ENCODE peak calls at places on chromosomes 13 and 19, in six cellular contexts. One of them, this sample, is unnamed.

GRCh38 chr19:310141-310651 is 19.0 kb upstream of the PLPP2 start:
- DNase-seq in fibroblast of lung: no peak
- DNase-seq in GM06990: no peak
- DNase-seq in AG09319: no peak
- DNase-seq in uterus: no peak
- DNase-seq in thoracic aorta: no peak
- DNase-seq in this sample: no peak

GRCh38 chr19:5547881-5548280 is 19.9 kb downstream of the TINCR start:
- DNase-seq in uterus: no peak
- DNase-seq in AG09319: no peak
- DNase-seq in thoracic aorta: no peak
- DNase-seq in GM06990: no peak
- DNase-seq in fibroblast of lung: no peak
- DNase-seq in this sample: no peak

GRCh38 chr13:31009166-31009565 is 76.7 kb downstream of the TEX26 start:
- DNase-seq in uterus: no peak
- DNase-seq in thoracic aorta: no peak
- DNase-seq in AG09319: no peak
- DNase-seq in GM06990: no peak
- DNase-seq in fibroblast of lung: peak
- DNase-seq in this sample: no peak

GRCh38 chr13:111503905-111504695 is 183.7 kb downstream of the TEX29 start:
- DNase-seq in thoracic aorta: no peak
- DNase-seq in AG09319: no peak
- DNase-seq in fibroblast of lung: no peak
- DNase-seq in GM06990: no peak
- DNase-seq in uterus: no peak
- DNase-seq in this sample: no peak

GRCh38 chr19:16626796-16627193 is 1.2 kb downstream of the MED26 start:
- DNase-seq in fibroblast of lung: peak
- DNase-seq in uterus: no peak
- DNase-seq in GM06990: no peak
- DNase-seq in thoracic aorta: no peak
- DNase-seq in AG09319: no peak
- DNase-seq in this sample: no peak

GRCh38 chr19:28539759-28540158 is 673.2 kb downstream of the UQCRFS1 start:
- DNase-seq in GM06990: no peak
- DNase-seq in uterus: no peak
- DNase-seq in thoracic aorta: no peak
- DNase-seq in fibroblast of lung: no peak
- DNase-seq in AG09319: no peak
- DNase-seq in this sample: no peak

GRCh38 chr13:85724554-85725432 is 74.4 kb downstream of the SLITRK6 start:
- DNase-seq in AG09319: no peak
- DNase-seq in uterus: no peak
- DNase-seq in fibroblast of lung: no peak
- DNase-seq in GM06990: no peak
- DNase-seq in thoracic aorta: no peak
- DNase-seq in this sample: no peak

GRCh38 chr19:5184930-5185329 is 155.7 kb downstream of the PTPRS start:
- DNase-seq in AG09319: no peak
- DNase-seq in GM06990: no peak
- DNase-seq in uterus: no peak
- DNase-seq in fibroblast of lung: no peak
- DNase-seq in thoracic aorta: no peak
- DNase-seq in this sample: no peak

GRCh38 chr19:56601375-56601774 is 6.3 kb downstream of the ZNF71 start:
- DNase-seq in AG09319: no peak
- DNase-seq in GM06990: no peak
- DNase-seq in thoracic aorta: no peak
- DNase-seq in uterus: no peak
- DNase-seq in fibroblast of lung: peak
- DNase-seq in this sample: no peak

GRCh38 chr19:28838909-28839308 is 374.0 kb downstream of the UQCRFS1 start:
- DNase-seq in uterus: no peak
- DNase-seq in AG09319: no peak
- DNase-seq in fibroblast of lung: no peak
- DNase-seq in GM06990: no peak
- DNase-seq in thoracic aorta: no peak
- DNase-seq in this sample: no peak

GRCh38 chr13:73365681-73366080 is 306.9 kb downstream of the KLF5 start:
- DNase-seq in AG09319: no peak
- DNase-seq in GM06990: no peak
- DNase-seq in uterus: no peak
- DNase-seq in fibroblast of lung: no peak
- DNase-seq in thoracic aorta: no peak
- DNase-seq in this sample: no peak

GRCh38 chr19:35869327-35870123 is 1.2 kb downstream of the APLP1 start:
- DNase-seq in GM06990: peak
- DNase-seq in thoracic aorta: no peak
- DNase-seq in uterus: peak
- DNase-seq in fibroblast of lung: peak
- DNase-seq in AG09319: no peak
- DNase-seq in this sample: peak

GRCh38 chr19:4327252-4327876 is 11.3 kb downstream of the STAP2 start:
- DNase-seq in GM06990: peak
- DNase-seq in uterus: peak
- DNase-seq in fibroblast of lung: peak
- DNase-seq in thoracic aorta: no peak
- DNase-seq in AG09319: no peak
- DNase-seq in this sample: peak

GRCh38 chr19:31351212-31352193 is 2.3 kb upstream of the TSHZ3 start:
- DNase-seq in uterus: peak
- DNase-seq in thoracic aorta: no peak
- DNase-seq in AG09319: no peak
- DNase-seq in GM06990: no peak
- DNase-seq in fibroblast of lung: peak
- DNase-seq in this sample: no peak

GRCh38 chr13:49395416-49396277 is 48.2 kb downstream of the CAB39L start:
- DNase-seq in uterus: peak
- DNase-seq in fibroblast of lung: no peak
- DNase-seq in GM06990: no peak
- DNase-seq in thoracic aorta: peak
- DNase-seq in AG09319: no peak
- DNase-seq in this sample: no peak

GRCh38 chr13:35866801-35867200 is 264.4 kb downstream of the DCLK1 start:
- DNase-seq in fibroblast of lung: no peak
- DNase-seq in uterus: no peak
- DNase-seq in thoracic aorta: no peak
- DNase-seq in AG09319: no peak
- DNase-seq in GM06990: no peak
- DNase-seq in this sample: no peak

GRCh38 chr19:21158523-21159135 is 16.8 kb downstream of the ZNF431 start:
- DNase-seq in GM06990: no peak
- DNase-seq in thoracic aorta: no peak
- DNase-seq in AG09319: no peak
- DNase-seq in uterus: no peak
- DNase-seq in fibroblast of lung: peak
- DNase-seq in this sample: no peak

GRCh38 chr13:92808007-92808406 is 418.6 kb upstream of the GPC6 start:
- DNase-seq in thoracic aorta: no peak
- DNase-seq in fibroblast of lung: no peak
- DNase-seq in uterus: no peak
- DNase-seq in AG09319: no peak
- DNase-seq in GM06990: no peak
- DNase-seq in this sample: no peak

GRCh38 chr13:73835138-73835721 is 299.0 kb downstream of the KLF12 start:
- DNase-seq in GM06990: peak
- DNase-seq in thoracic aorta: no peak
- DNase-seq in uterus: no peak
- DNase-seq in AG09319: no peak
- DNase-seq in fibroblast of lung: peak
- DNase-seq in this sample: peak

GRCh38 chr13:98201178-98201577 is 24.1 kb upstream of the RNF113B start:
- DNase-seq in uterus: no peak
- DNase-seq in fibroblast of lung: no peak
- DNase-seq in AG09319: no peak
- DNase-seq in GM06990: no peak
- DNase-seq in thoracic aorta: no peak
- DNase-seq in this sample: no peak

GRCh38 chr19:29884466-29884865 is 57.6 kb upstream of the URI1 start:
- DNase-seq in fibroblast of lung: no peak
- DNase-seq in uterus: no peak
- DNase-seq in GM06990: no peak
- DNase-seq in AG09319: no peak
- DNase-seq in thoracic aorta: no peak
- DNase-seq in this sample: no peak

GRCh38 chr13:89925107-89925506 is 1422.4 kb upstream of the MIR17HG start:
- DNase-seq in uterus: no peak
- DNase-seq in AG09319: no peak
- DNase-seq in GM06990: no peak
- DNase-seq in fibroblast of lung: peak
- DNase-seq in thoracic aorta: no peak
- DNase-seq in this sample: no peak

GRCh38 chr19:38142176-38143035 is 81.6 kb downstream of the DPF1 start:
- DNase-seq in thoracic aorta: no peak
- DNase-seq in uterus: peak
- DNase-seq in GM06990: no peak
- DNase-seq in AG09319: no peak
- DNase-seq in fibroblast of lung: peak
- DNase-seq in this sample: peak

GRCh38 chr19:34276614-34277013 is 22.3 kb downstream of the GARRE1 start:
- DNase-seq in GM06990: no peak
- DNase-seq in thoracic aorta: no peak
- DNase-seq in fibroblast of lung: no peak
- DNase-seq in AG09319: no peak
- DNase-seq in uterus: no peak
- DNase-seq in this sample: no peak

GRCh38 chr13:94416454-94417080 is 62.9 kb downstream of the DCT start:
- DNase-seq in AG09319: no peak
- DNase-seq in thoracic aorta: no peak
- DNase-seq in fibroblast of lung: peak
- DNase-seq in uterus: no peak
- DNase-seq in GM06990: no peak
- DNase-seq in this sample: no peak

DNA sequence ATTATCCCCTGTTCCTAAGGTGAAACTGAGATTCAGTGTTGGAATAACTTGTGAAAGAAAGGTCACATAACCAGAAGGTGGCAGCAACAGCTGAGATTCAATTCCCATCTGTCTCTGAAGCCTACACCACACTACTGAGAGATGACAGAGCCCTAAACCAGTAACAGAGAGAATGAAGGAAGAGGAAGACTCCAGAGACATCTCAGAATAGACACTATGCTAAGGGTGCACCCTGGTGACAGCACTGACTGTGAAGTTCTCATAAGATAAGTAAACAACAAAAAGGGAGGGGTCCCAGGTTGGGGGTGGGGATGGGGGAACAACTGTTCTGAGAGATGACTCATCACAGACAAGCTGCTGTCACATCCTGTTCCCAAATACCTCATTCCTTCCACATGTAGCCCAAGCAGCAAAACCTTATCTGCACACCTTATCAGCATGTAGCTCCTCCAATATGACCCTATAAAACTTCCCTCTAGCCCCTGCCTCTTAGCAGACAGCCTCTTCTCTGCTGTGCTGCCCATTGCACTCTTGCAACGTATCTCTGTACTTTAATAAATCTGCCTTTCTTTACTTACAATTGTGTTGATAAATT is 46.5 kb downstream of the UTP14C start:
- DNase-seq in AG09319: no peak
- DNase-seq in GM06990: no peak
- DNase-seq in uterus: no peak
- DNase-seq in fibroblast of lung: peak
- DNase-seq in thoracic aorta: no peak
- DNase-seq in this sample: no peak
- TF ChIP-seq CTCF in AG09319: peak
- TF ChIP-seq CTCF in GM06990: peak
- TF ChIP-seq CTCF in uterus: no peak
- TF ChIP-seq CTCF in fibroblast of lung: peak
- TF ChIP-seq CTCF in thoracic aorta: no peak
- TF ChIP-seq CTCF in this sample: no peak

DNA sequence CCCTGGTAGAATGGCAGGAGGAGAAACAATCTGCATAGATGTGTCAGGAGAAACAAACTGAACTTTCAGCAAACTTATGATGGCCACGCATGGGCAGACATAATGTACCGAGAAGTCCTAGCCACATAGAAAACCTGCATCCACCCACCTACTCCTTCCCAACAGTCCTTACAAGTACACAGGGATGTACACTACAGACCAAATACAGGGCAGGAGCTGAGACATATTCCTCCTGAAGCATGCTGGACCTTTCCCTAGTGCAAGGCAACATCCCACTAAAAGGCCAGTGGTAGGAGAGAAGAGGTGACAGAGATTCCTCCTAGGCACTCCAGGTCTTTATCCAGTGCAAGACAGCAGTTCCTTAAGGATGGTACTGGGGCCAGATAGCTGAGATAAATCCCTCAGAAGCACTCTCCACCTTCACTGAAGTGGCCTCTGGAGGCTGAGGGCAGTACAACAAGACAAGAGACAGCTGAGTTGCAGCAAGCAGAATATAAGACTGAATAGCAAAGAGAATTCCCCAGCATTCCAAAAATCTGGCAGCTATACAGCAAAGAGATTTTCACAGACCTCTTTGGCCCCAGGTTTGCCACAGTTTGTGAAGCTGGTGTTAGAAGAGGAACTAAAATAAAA is 18.3 kb downstream of the VWA8 start:
- DNase-seq in GM06990: no peak
- DNase-seq in fibroblast of lung: peak
- DNase-seq in AG09319: no peak
- DNase-seq in uterus: no peak
- DNase-seq in thoracic aorta: no peak
- DNase-seq in this sample: no peak
- TF ChIP-seq CTCF in GM06990: peak
- TF ChIP-seq CTCF in fibroblast of lung: peak
- TF ChIP-seq CTCF in AG09319: peak
- TF ChIP-seq CTCF in uterus: no peak
- TF ChIP-seq CTCF in thoracic aorta: no peak
- TF ChIP-seq CTCF in this sample: peak

GRCh38 chr19:1587872-1588271 is 4.8 kb downstream of the MBD3 start:
- DNase-seq in GM06990: no peak
- DNase-seq in fibroblast of lung: no peak
- DNase-seq in uterus: no peak
- DNase-seq in AG09319: no peak
- DNase-seq in thoracic aorta: no peak
- DNase-seq in this sample: no peak

GRCh38 chr19:1592023-1592754 is 476 bp downstream of the MBD3 start:
- DNase-seq in fibroblast of lung: peak
- DNase-seq in thoracic aorta: peak
- DNase-seq in AG09319: peak
- DNase-seq in uterus: peak
- DNase-seq in GM06990: peak
- DNase-seq in this sample: peak

GRCh38 chr19:1591421-1592022 is 1.1 kb downstream of the MBD3 start:
- DNase-seq in fibroblast of lung: no peak
- DNase-seq in AG09319: no peak
- DNase-seq in thoracic aorta: no peak
- DNase-seq in GM06990: peak
- DNase-seq in uterus: no peak
- DNase-seq in this sample: no peak

GRCh38 chr19:1592755-1593628 is at the start of gene MBD3:
- DNase-seq in AG09319: peak
- DNase-seq in thoracic aorta: peak
- DNase-seq in GM06990: peak
- DNase-seq in fibroblast of lung: peak
- DNase-seq in uterus: peak
- DNase-seq in this sample: peak

GRCh38 chr19:1590641-1591397 is 1.8 kb downstream of the MBD3 start:
- DNase-seq in AG09319: no peak
- DNase-seq in uterus: no peak
- DNase-seq in GM06990: peak
- DNase-seq in fibroblast of lung: no peak
- DNase-seq in thoracic aorta: no peak
- DNase-seq in this sample: peak
- TF ChIP-seq CTCF in AG09319: peak
- TF ChIP-seq CTCF in uterus: no peak
- TF ChIP-seq CTCF in GM06990: peak
- TF ChIP-seq CTCF in fibroblast of lung: peak
- TF ChIP-seq CTCF in thoracic aorta: no peak
- TF ChIP-seq CTCF in this sample: peak

GRCh38 chr19:13299838-13300237 is 149.6 kb downstream of the IER2 start:
- DNase-seq in AG09319: no peak
- DNase-seq in thoracic aorta: no peak
- DNase-seq in uterus: no peak
- DNase-seq in fibroblast of lung: no peak
- DNase-seq in GM06990: no peak
- DNase-seq in this sample: no peak
- TF ChIP-seq CTCF in AG09319: no peak
- TF ChIP-seq CTCF in thoracic aorta: no peak
- TF ChIP-seq CTCF in uterus: no peak
- TF ChIP-seq CTCF in fibroblast of lung: no peak
- TF ChIP-seq CTCF in GM06990: no peak
- TF ChIP-seq CTCF in this sample: no peak